ENCODE peak calls at places on chromosomes 7 and 10, in nine cellular contexts. One of them, this sample, is unnamed.

GRCh38 chr7:98569606-98570337 is 47.3 kb upstream of the NPTX2 start:
- DNase-seq in GM12865: no peak
- DNase-seq in uterus: peak; percentile 43
- DNase-seq in A549: no peak
- DNase-seq in glutamatergic neuron: peak; percentile 75
- DNase-seq in AG09309: no peak
- DNase-seq in AG09319: no peak
- DNase-seq in BE2C: no peak
- DNase-seq in IMR-90: no peak
- DNase-seq in this sample: no peak

GRCh38 chr10:72954596-72955569 is at the start of gene PLA2G12B:
- DNase-seq in uterus: no peak
- DNase-seq in AG09319: no peak
- DNase-seq in glutamatergic neuron: no peak
- DNase-seq in IMR-90: no peak
- DNase-seq in BE2C: peak; percentile 44
- DNase-seq in AG09309: no peak
- DNase-seq in GM12865: no peak
- DNase-seq in A549: no peak
- DNase-seq in this sample: no peak

GRCh38 chr10:62422068-62422590 is 48.0 kb downstream of the ZNF365 start:
- DNase-seq in BE2C: no peak
- DNase-seq in AG09319: peak; percentile 4
- DNase-seq in uterus: no peak
- DNase-seq in AG09309: peak; percentile 56
- DNase-seq in glutamatergic neuron: no peak
- DNase-seq in IMR-90: peak; percentile 90
- DNase-seq in GM12865: no peak
- DNase-seq in A549: no peak
- DNase-seq in this sample: peak; percentile 58

GRCh38 chr10:101099901-101100300 is 31.2 kb upstream of the TLX1 start:
- DNase-seq in GM12865: no peak
- DNase-seq in uterus: no peak
- DNase-seq in IMR-90: no peak
- DNase-seq in glutamatergic neuron: no peak
- DNase-seq in A549: no peak
- DNase-seq in AG09309: no peak
- DNase-seq in BE2C: no peak
- DNase-seq in AG09319: no peak
- DNase-seq in this sample: no peak

GRCh38 chr7:26155531-26156375 is 3.8 kb downstream of the NFE2L3 start:
- DNase-seq in glutamatergic neuron: no peak
- DNase-seq in AG09319: no peak
- DNase-seq in uterus: no peak
- DNase-seq in IMR-90: peak; percentile 67
- DNase-seq in A549: no peak
- DNase-seq in GM12865: peak; percentile 21
- DNase-seq in AG09309: peak; percentile 4
- DNase-seq in BE2C: no peak
- DNase-seq in this sample: no peak

GRCh38 chr10:126972622-126973414 is 67.6 kb downstream of the DOCK1 start:
- DNase-seq in glutamatergic neuron: no peak
- DNase-seq in BE2C: no peak
- DNase-seq in AG09319: peak; percentile 73
- DNase-seq in uterus: no peak
- DNase-seq in IMR-90: peak; percentile 97
- DNase-seq in GM12865: no peak
- DNase-seq in A549: peak; percentile 72
- DNase-seq in AG09309: peak; percentile 83
- DNase-seq in this sample: peak; percentile 91

GRCh38 chr7:105198223-105198622 is 184.2 kb downstream of the KMT2E start:
- DNase-seq in glutamatergic neuron: no peak
- DNase-seq in BE2C: peak; percentile 24
- DNase-seq in uterus: no peak
- DNase-seq in AG09309: peak; percentile 55
- DNase-seq in AG09319: peak; percentile 47
- DNase-seq in IMR-90: peak; percentile 95
- DNase-seq in GM12865: no peak
- DNase-seq in A549: peak; percentile 25
- DNase-seq in this sample: peak; percentile 83

GRCh38 chr7:78587443-78588044 is 789.0 kb downstream of the PHTF2 start:
- DNase-seq in glutamatergic neuron: no peak
- DNase-seq in AG09319: no peak
- DNase-seq in uterus: no peak
- DNase-seq in AG09309: no peak
- DNase-seq in IMR-90: peak; percentile 51
- DNase-seq in BE2C: peak; percentile 53
- DNase-seq in GM12865: peak; percentile 10
- DNase-seq in A549: peak; percentile 41
- DNase-seq in this sample: no peak

GRCh38 chr7:150755473-150756099 is 18.4 kb downstream of the GIMAP5 start:
- DNase-seq in AG09319: no peak
- DNase-seq in GM12865: peak; percentile 83
- DNase-seq in uterus: no peak
- DNase-seq in glutamatergic neuron: no peak
- DNase-seq in A549: no peak
- DNase-seq in BE2C: no peak
- DNase-seq in IMR-90: no peak
- DNase-seq in AG09309: no peak
- DNase-seq in this sample: no peak

GRCh38 chr7:150753239-150753638 is 16.0 kb downstream of the GIMAP5 start:
- DNase-seq in A549: no peak
- DNase-seq in glutamatergic neuron: no peak
- DNase-seq in uterus: no peak
- DNase-seq in AG09319: no peak
- DNase-seq in IMR-90: no peak
- DNase-seq in GM12865: no peak
- DNase-seq in AG09309: no peak
- DNase-seq in BE2C: no peak
- DNase-seq in this sample: no peak

GRCh38 chr7:150751702-150752101 is 14.5 kb downstream of the GIMAP5 start:
- DNase-seq in AG09309: no peak
- DNase-seq in BE2C: no peak
- DNase-seq in uterus: no peak
- DNase-seq in AG09319: no peak
- DNase-seq in A549: no peak
- DNase-seq in GM12865: no peak
- DNase-seq in glutamatergic neuron: no peak
- DNase-seq in IMR-90: no peak
- DNase-seq in this sample: no peak

GRCh38 chr7:150754950-150755349 is 17.7 kb downstream of the GIMAP5 start:
- DNase-seq in glutamatergic neuron: no peak
- DNase-seq in BE2C: no peak
- DNase-seq in uterus: no peak
- DNase-seq in A549: no peak
- DNase-seq in AG09309: no peak
- DNase-seq in AG09319: no peak
- DNase-seq in IMR-90: no peak
- DNase-seq in GM12865: no peak
- DNase-seq in this sample: no peak

GRCh38 chr7:150753826-150754603 is 16.8 kb downstream of the GIMAP5 start:
- DNase-seq in A549: no peak
- DNase-seq in BE2C: no peak
- DNase-seq in AG09319: no peak
- DNase-seq in glutamatergic neuron: no peak
- DNase-seq in uterus: no peak
- DNase-seq in IMR-90: no peak
- DNase-seq in GM12865: peak; percentile 67
- DNase-seq in AG09309: no peak
- DNase-seq in this sample: no peak
- TF ChIP-seq CTCF in A549: no peak
- TF ChIP-seq CTCF in BE2C: peak; percentile 58
- TF ChIP-seq CTCF in AG09319: no peak
- TF ChIP-seq CTCF in glutamatergic neuron: peak; percentile 28
- TF ChIP-seq CTCF in uterus: no peak
- TF ChIP-seq CTCF in IMR-90: peak; percentile 9
- TF ChIP-seq CTCF in GM12865: peak; percentile 51
- TF ChIP-seq CTCF in AG09309: no peak
- TF ChIP-seq CTCF in this sample: no peak

GRCh38 chr7:29748286-29749099 is 57.8 kb upstream of the WIPF3 start:
- DNase-seq in GM12865: peak; percentile 27
- DNase-seq in A549: peak; percentile 65
- DNase-seq in AG09319: no peak
- DNase-seq in glutamatergic neuron: no peak
- DNase-seq in uterus: no peak
- DNase-seq in BE2C: no peak
- DNase-seq in AG09309: peak; percentile 3
- DNase-seq in IMR-90: peak; percentile 45
- DNase-seq in this sample: peak; percentile 4
- TF ChIP-seq CTCF in GM12865: peak; percentile 30
- TF ChIP-seq CTCF in A549: peak; percentile 76
- TF ChIP-seq CTCF in AG09319: peak; percentile 58
- TF ChIP-seq CTCF in glutamatergic neuron: peak; percentile 24
- TF ChIP-seq CTCF in uterus: peak; percentile 34
- TF ChIP-seq CTCF in BE2C: peak; percentile 67
- TF ChIP-seq CTCF in AG09309: peak; percentile 50
- TF ChIP-seq CTCF in IMR-90: peak; percentile 53
- TF ChIP-seq CTCF in this sample: peak; percentile 65

DNA sequence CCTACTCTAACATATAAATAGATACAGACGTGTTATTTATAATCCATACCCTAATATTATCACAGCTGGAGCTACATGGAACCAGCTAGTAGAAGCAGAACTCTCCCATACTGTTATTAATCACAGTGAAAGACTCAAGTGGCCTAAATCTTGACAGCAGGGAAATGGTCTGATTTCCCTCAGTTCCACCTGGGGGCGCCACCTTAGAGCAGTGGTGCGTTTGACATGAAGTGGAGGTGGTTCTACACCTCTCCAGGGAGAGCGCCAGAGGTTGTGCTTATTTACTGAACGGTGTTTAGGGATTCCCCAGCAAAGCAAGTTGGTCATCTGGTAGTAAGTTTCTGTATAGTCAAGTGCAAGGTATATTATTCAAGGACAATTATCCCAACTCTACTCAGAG is 17.6 kb downstream of the DNTT start:
- DNase-seq in uterus: no peak
- DNase-seq in AG09309: no peak
- DNase-seq in glutamatergic neuron: no peak
- DNase-seq in BE2C: no peak
- DNase-seq in IMR-90: no peak
- DNase-seq in AG09319: no peak
- DNase-seq in A549: no peak
- DNase-seq in GM12865: no peak
- DNase-seq in this sample: no peak
- TF ChIP-seq CTCF in uterus: no peak
- TF ChIP-seq CTCF in AG09309: no peak
- TF ChIP-seq CTCF in glutamatergic neuron: no peak
- TF ChIP-seq CTCF in BE2C: no peak
- TF ChIP-seq CTCF in IMR-90: no peak
- TF ChIP-seq CTCF in AG09319: no peak
- TF ChIP-seq CTCF in A549: no peak
- TF ChIP-seq CTCF in GM12865: no peak
- TF ChIP-seq CTCF in this sample: no peak

GRCh38 chr7:20785211-20786048 is 1.3 kb downstream of the SP8 start:
- DNase-seq in glutamatergic neuron: peak; percentile 68
- DNase-seq in A549: no peak
- DNase-seq in GM12865: no peak
- DNase-seq in AG09309: no peak
- DNase-seq in BE2C: no peak
- DNase-seq in AG09319: no peak
- DNase-seq in uterus: no peak
- DNase-seq in IMR-90: no peak
- DNase-seq in this sample: no peak
- TF ChIP-seq CTCF in glutamatergic neuron: no peak
- TF ChIP-seq CTCF in A549: no peak
- TF ChIP-seq CTCF in GM12865: no peak
- TF ChIP-seq CTCF in AG09309: no peak
- TF ChIP-seq CTCF in BE2C: no peak
- TF ChIP-seq CTCF in AG09319: no peak
- TF ChIP-seq CTCF in uterus: no peak
- TF ChIP-seq CTCF in IMR-90: no peak
- TF ChIP-seq CTCF in this sample: no peak

GRCh38 chr10:99484626-99485581 is 47.8 kb upstream of the NKX2-3 start:
- DNase-seq in AG09319: no peak
- DNase-seq in BE2C: no peak
- DNase-seq in IMR-90: no peak
- DNase-seq in AG09309: no peak
- DNase-seq in GM12865: no peak
- DNase-seq in uterus: no peak
- DNase-seq in A549: peak; percentile 17
- DNase-seq in glutamatergic neuron: no peak
- DNase-seq in this sample: no peak
- TF ChIP-seq CTCF in AG09319: no peak
- TF ChIP-seq CTCF in BE2C: peak; percentile 36
- TF ChIP-seq CTCF in IMR-90: no peak
- TF ChIP-seq CTCF in AG09309: no peak
- TF ChIP-seq CTCF in GM12865: no peak
- TF ChIP-seq CTCF in uterus: no peak
- TF ChIP-seq CTCF in A549: peak; percentile 46
- TF ChIP-seq CTCF in glutamatergic neuron: no peak
- TF ChIP-seq CTCF in this sample: no peak

GRCh38 chr7:142478479-142479220 is 220.8 kb upstream of the PRSS58 start:
- DNase-seq in IMR-90: peak; percentile 64
- DNase-seq in uterus: no peak
- DNase-seq in BE2C: no peak
- DNase-seq in AG09319: no peak
- DNase-seq in AG09309: no peak
- DNase-seq in A549: peak; percentile 61
- DNase-seq in glutamatergic neuron: no peak
- DNase-seq in GM12865: peak; percentile 50
- DNase-seq in this sample: no peak
- TF ChIP-seq CTCF in IMR-90: peak; percentile 66
- TF ChIP-seq CTCF in uterus: peak; percentile 19
- TF ChIP-seq CTCF in BE2C: peak; percentile 73
- TF ChIP-seq CTCF in AG09319: peak; percentile 68
- TF ChIP-seq CTCF in AG09309: peak; percentile 75
- TF ChIP-seq CTCF in A549: peak; percentile 47
- TF ChIP-seq CTCF in glutamatergic neuron: peak; percentile 81
- TF ChIP-seq CTCF in GM12865: peak; percentile 69
- TF ChIP-seq CTCF in this sample: peak; percentile 61

GRCh38 chr7:100456561-100456957 is 7.5 kb downstream of the SPACDR start:
- DNase-seq in glutamatergic neuron: no peak
- DNase-seq in BE2C: no peak
- DNase-seq in A549: no peak
- DNase-seq in IMR-90: no peak
- DNase-seq in GM12865: no peak
- DNase-seq in AG09309: no peak
- DNase-seq in AG09319: no peak
- DNase-seq in uterus: no peak
- DNase-seq in this sample: no peak
- TF ChIP-seq CTCF in glutamatergic neuron: no peak
- TF ChIP-seq CTCF in BE2C: peak; percentile 16
- TF ChIP-seq CTCF in A549: no peak
- TF ChIP-seq CTCF in IMR-90: peak; percentile 1
- TF ChIP-seq CTCF in GM12865: no peak
- TF ChIP-seq CTCF in AG09309: no peak
- TF ChIP-seq CTCF in AG09319: no peak
- TF ChIP-seq CTCF in uterus: no peak
- TF ChIP-seq CTCF in this sample: no peak